ENCODE peak calls at places on chromosomes 11 and 22, in seven cellular contexts. One of them, this sample, is unnamed.

GRCh38 chr11:58133329-58134076 is 8.2 kb upstream of the OR9I1 start:
- DNase-seq in AG04450: no peak
- DNase-seq in tibial artery: no peak
- DNase-seq in osteoblast: no peak
- DNase-seq in pancreas: no peak
- DNase-seq in brain microvascular endothelial cell: no peak
- DNase-seq in effector memory CD4-positive, alpha-beta T cell: no peak
- DNase-seq in this sample: no peak

GRCh38 chr11:58576792-58577440 is 1.3 kb upstream of the LPXN start:
- DNase-seq in AG04450: no peak
- DNase-seq in tibial artery: no peak
- DNase-seq in osteoblast: no peak
- DNase-seq in pancreas: no peak
- DNase-seq in brain microvascular endothelial cell: peak
- DNase-seq in effector memory CD4-positive, alpha-beta T cell: no peak
- DNase-seq in this sample: peak

GRCh38 chr22:17347724-17348123 is 21.5 kb upstream of the CECR2 start:
- DNase-seq in AG04450: no peak
- DNase-seq in tibial artery: no peak
- DNase-seq in osteoblast: no peak
- DNase-seq in pancreas: no peak
- DNase-seq in brain microvascular endothelial cell: no peak
- DNase-seq in effector memory CD4-positive, alpha-beta T cell: no peak
- DNase-seq in this sample: no peak

GRCh38 chr11:7546324-7546791 is 32.6 kb downstream of the PPFIBP2 start:
- DNase-seq in AG04450: no peak
- DNase-seq in tibial artery: no peak
- DNase-seq in osteoblast: no peak
- DNase-seq in pancreas: no peak
- DNase-seq in brain microvascular endothelial cell: no peak
- DNase-seq in effector memory CD4-positive, alpha-beta T cell: no peak
- DNase-seq in this sample: no peak

GRCh38 chr22:44025171-44026065 is 1.3 kb downstream of the PARVB start:
- DNase-seq in AG04450: no peak
- DNase-seq in tibial artery: peak
- DNase-seq in osteoblast: peak
- DNase-seq in pancreas: no peak
- DNase-seq in brain microvascular endothelial cell: no peak
- DNase-seq in effector memory CD4-positive, alpha-beta T cell: no peak
- DNase-seq in this sample: peak

GRCh38 chr22:30000566-30000965 is 79.7 kb upstream of the HORMAD2 start:
- DNase-seq in AG04450: no peak
- DNase-seq in tibial artery: no peak
- DNase-seq in osteoblast: peak
- DNase-seq in pancreas: no peak
- DNase-seq in brain microvascular endothelial cell: peak
- DNase-seq in effector memory CD4-positive, alpha-beta T cell: no peak
- DNase-seq in this sample: no peak

GRCh38 chr11:111520565-111520964 is 6.0 kb downstream of the HOATZ start:
- DNase-seq in AG04450: no peak
- DNase-seq in tibial artery: no peak
- DNase-seq in osteoblast: no peak
- DNase-seq in pancreas: no peak
- DNase-seq in brain microvascular endothelial cell: peak
- DNase-seq in effector memory CD4-positive, alpha-beta T cell: no peak
- DNase-seq in this sample: no peak

GRCh38 chr11:126129681-126130671 is 67.3 kb upstream of the CDON start:
- DNase-seq in AG04450: no peak
- DNase-seq in tibial artery: no peak
- DNase-seq in osteoblast: no peak
- DNase-seq in pancreas: no peak
- DNase-seq in brain microvascular endothelial cell: no peak
- DNase-seq in effector memory CD4-positive, alpha-beta T cell: no peak
- DNase-seq in this sample: peak

GRCh38 chr22:44363214-44363979 is 50.6 kb upstream of the SHISAL1 start:
- DNase-seq in AG04450: peak
- DNase-seq in tibial artery: peak
- DNase-seq in osteoblast: peak
- DNase-seq in pancreas: peak
- DNase-seq in brain microvascular endothelial cell: peak
- DNase-seq in effector memory CD4-positive, alpha-beta T cell: no peak
- DNase-seq in this sample: peak

GRCh38 chr11:100188137-100188783 is 498.8 kb upstream of the ARHGAP42 start:
- DNase-seq in AG04450: no peak
- DNase-seq in tibial artery: no peak
- DNase-seq in osteoblast: no peak
- DNase-seq in pancreas: no peak
- DNase-seq in brain microvascular endothelial cell: no peak
- DNase-seq in effector memory CD4-positive, alpha-beta T cell: no peak
- DNase-seq in this sample: no peak

GRCh38 chr11:39809833-39810232 is 1649.6 kb downstream of the LRRC4C start:
- DNase-seq in AG04450: no peak
- DNase-seq in tibial artery: no peak
- DNase-seq in osteoblast: no peak
- DNase-seq in pancreas: no peak
- DNase-seq in brain microvascular endothelial cell: no peak
- DNase-seq in effector memory CD4-positive, alpha-beta T cell: no peak
- DNase-seq in this sample: no peak

GRCh38 chr22:44587004-44587793 is 89.2 kb upstream of the RTL6 start:
- DNase-seq in AG04450: no peak
- DNase-seq in tibial artery: no peak
- DNase-seq in osteoblast: peak
- DNase-seq in pancreas: no peak
- DNase-seq in brain microvascular endothelial cell: no peak
- DNase-seq in effector memory CD4-positive, alpha-beta T cell: no peak
- DNase-seq in this sample: no peak

GRCh38 chr11:3984896-3985295 is 109.7 kb upstream of the RRM1 start:
- DNase-seq in AG04450: no peak
- DNase-seq in tibial artery: no peak
- DNase-seq in osteoblast: no peak
- DNase-seq in pancreas: no peak
- DNase-seq in brain microvascular endothelial cell: no peak
- DNase-seq in effector memory CD4-positive, alpha-beta T cell: no peak
- DNase-seq in this sample: peak

GRCh38 chr11:130947481-130947880 is 31.2 kb upstream of the SNX19 start:
- DNase-seq in AG04450: no peak
- DNase-seq in tibial artery: no peak
- DNase-seq in osteoblast: no peak
- DNase-seq in pancreas: no peak
- DNase-seq in brain microvascular endothelial cell: no peak
- DNase-seq in effector memory CD4-positive, alpha-beta T cell: no peak
- DNase-seq in this sample: no peak

GRCh38 chr11:128525411-128526243 is 61.7 kb downstream of the ETS1 start:
- DNase-seq in AG04450: no peak
- DNase-seq in tibial artery: no peak
- DNase-seq in osteoblast: no peak
- DNase-seq in pancreas: no peak
- DNase-seq in brain microvascular endothelial cell: peak
- DNase-seq in effector memory CD4-positive, alpha-beta T cell: no peak
- DNase-seq in this sample: no peak

GRCh38 chr22:24703101-24703500 is 71.4 kb downstream of the PIWIL3 start:
- DNase-seq in AG04450: peak
- DNase-seq in tibial artery: no peak
- DNase-seq in osteoblast: peak
- DNase-seq in pancreas: peak
- DNase-seq in brain microvascular endothelial cell: no peak
- DNase-seq in effector memory CD4-positive, alpha-beta T cell: no peak
- DNase-seq in this sample: no peak

GRCh38 chr22:24325105-24325757 is 54.6 kb downstream of the SPECC1L start:
- DNase-seq in AG04450: peak
- DNase-seq in tibial artery: no peak
- DNase-seq in osteoblast: peak
- DNase-seq in pancreas: no peak
- DNase-seq in brain microvascular endothelial cell: peak
- DNase-seq in effector memory CD4-positive, alpha-beta T cell: no peak
- DNase-seq in this sample: no peak

GRCh38 chr22:44063462-44064371 is 39.6 kb downstream of the PARVB start:
- DNase-seq in AG04450: no peak
- DNase-seq in tibial artery: no peak
- DNase-seq in osteoblast: no peak
- DNase-seq in pancreas: no peak
- DNase-seq in brain microvascular endothelial cell: no peak
- DNase-seq in effector memory CD4-positive, alpha-beta T cell: no peak
- DNase-seq in this sample: no peak

GRCh38 chr22:26170112-26170492 is 840 bp downstream of the SEZ6L start:
- DNase-seq in AG04450: no peak
- DNase-seq in tibial artery: no peak
- DNase-seq in osteoblast: no peak
- DNase-seq in pancreas: no peak
- DNase-seq in brain microvascular endothelial cell: no peak
- DNase-seq in effector memory CD4-positive, alpha-beta T cell: no peak
- DNase-seq in this sample: no peak

GRCh38 chr11:35907648-35908431 is 36.0 kb upstream of the LDLRAD3 start:
- DNase-seq in AG04450: no peak
- DNase-seq in tibial artery: peak
- DNase-seq in osteoblast: no peak
- DNase-seq in pancreas: no peak
- DNase-seq in brain microvascular endothelial cell: peak
- DNase-seq in effector memory CD4-positive, alpha-beta T cell: no peak
- DNase-seq in this sample: no peak

GRCh38 chr22:36579441-36579840 is 50.5 kb upstream of the EIF3D start:
- DNase-seq in AG04450: no peak
- DNase-seq in tibial artery: no peak
- DNase-seq in osteoblast: no peak
- DNase-seq in pancreas: no peak
- DNase-seq in brain microvascular endothelial cell: no peak
- DNase-seq in effector memory CD4-positive, alpha-beta T cell: no peak
- DNase-seq in this sample: no peak

DNA sequence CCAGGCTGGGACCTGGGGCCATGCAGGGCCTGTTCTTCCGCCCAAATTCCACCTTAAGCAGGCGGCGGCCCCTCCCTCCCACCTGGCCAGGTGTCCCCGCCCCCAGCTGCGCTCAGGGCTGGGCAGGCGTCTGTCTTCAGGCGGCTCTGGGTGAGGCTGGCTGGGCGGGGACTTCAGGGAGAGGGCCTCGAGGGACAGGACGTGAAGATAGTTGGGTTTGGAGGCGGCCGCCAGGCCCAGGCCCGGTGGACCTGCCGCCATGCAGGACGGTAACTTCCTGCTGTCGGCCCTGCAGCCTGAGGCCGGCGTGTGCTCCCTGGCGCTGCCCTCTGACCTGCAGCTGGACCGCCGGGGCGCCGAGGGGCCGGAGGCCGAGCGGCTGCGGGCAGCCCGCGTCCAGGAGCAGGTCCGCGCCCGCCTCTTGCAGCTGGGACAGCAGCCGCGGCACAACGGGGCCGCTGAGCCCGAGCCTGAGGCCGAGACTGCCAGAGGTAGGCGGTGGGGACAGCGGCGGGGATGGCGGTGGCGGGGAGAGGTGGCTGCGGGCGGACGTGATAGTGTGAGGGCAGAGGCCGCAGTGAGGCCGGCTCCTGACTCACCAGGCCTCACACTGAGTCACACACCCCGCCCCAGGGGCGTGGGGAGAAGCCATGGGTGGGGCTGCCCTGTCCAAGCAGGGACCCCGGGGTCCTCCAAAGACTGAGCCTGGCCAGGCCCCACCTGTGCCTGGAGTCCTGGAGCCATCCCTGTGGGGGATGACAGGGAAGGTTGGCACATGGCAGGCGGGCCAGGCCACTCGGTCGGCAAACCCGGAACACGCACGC is at the start of gene PKP3:
- DNase-seq in AG04450: no peak
- DNase-seq in tibial artery: no peak
- DNase-seq in osteoblast: peak
- DNase-seq in pancreas: peak
- DNase-seq in brain microvascular endothelial cell: peak
- DNase-seq in effector memory CD4-positive, alpha-beta T cell: no peak
- DNase-seq in this sample: no peak
- H3K27ac ChIP-seq in AG04450: no peak
- H3K27ac ChIP-seq in tibial artery: no peak
- H3K27ac ChIP-seq in osteoblast: peak
- H3K27ac ChIP-seq in pancreas: peak
- H3K27ac ChIP-seq in brain microvascular endothelial cell: no peak
- H3K27ac ChIP-seq in effector memory CD4-positive, alpha-beta T cell: no peak
- H3K27ac ChIP-seq in this sample: no peak

GRCh38 chr11:83162377-83162776 is 5.4 kb downstream of the PCF11 start:
- DNase-seq in AG04450: no peak
- DNase-seq in tibial artery: no peak
- DNase-seq in osteoblast: no peak
- DNase-seq in pancreas: no peak
- DNase-seq in brain microvascular endothelial cell: no peak
- DNase-seq in effector memory CD4-positive, alpha-beta T cell: no peak
- DNase-seq in this sample: no peak
- H3K4me3 ChIP-seq in AG04450: no peak
- H3K4me3 ChIP-seq in tibial artery: no peak
- H3K4me3 ChIP-seq in osteoblast: no peak
- H3K4me3 ChIP-seq in pancreas: no peak
- H3K4me3 ChIP-seq in brain microvascular endothelial cell: no peak
- H3K4me3 ChIP-seq in effector memory CD4-positive, alpha-beta T cell: peak
- H3K4me3 ChIP-seq in this sample: no peak

DNA sequence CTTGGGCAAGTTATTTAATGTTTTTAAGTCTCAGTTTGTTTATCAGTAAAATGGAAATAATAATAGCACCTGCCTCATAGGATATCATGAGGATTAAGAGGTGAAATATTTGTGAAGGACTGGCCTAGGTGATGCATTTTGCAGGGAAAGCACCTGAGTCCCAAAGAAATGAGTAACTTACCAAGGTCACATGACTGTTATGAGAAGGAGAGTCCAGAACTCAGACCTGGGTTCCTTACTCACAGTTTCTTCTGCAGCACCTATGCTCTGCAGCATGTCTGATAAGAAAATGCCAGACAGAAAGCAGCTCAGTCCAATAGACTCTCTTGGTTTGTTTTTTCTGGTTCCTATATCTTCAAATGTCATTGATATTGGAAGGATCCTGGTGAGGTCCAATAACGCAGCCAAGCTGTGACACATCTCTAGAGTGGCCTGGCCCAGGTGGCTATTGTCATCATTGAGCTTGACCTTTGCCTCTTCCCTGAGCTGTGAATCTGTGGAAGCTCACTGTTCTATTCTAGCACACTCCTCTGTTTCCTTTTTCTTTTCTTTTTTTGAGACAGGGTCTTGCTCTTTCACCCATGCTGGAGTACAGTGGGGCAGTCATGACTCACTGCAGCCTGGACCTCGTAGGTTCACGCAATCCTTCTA is 174.7 kb upstream of the NAV2 start:
- DNase-seq in AG04450: no peak
- DNase-seq in tibial artery: no peak
- DNase-seq in osteoblast: no peak
- DNase-seq in pancreas: no peak
- DNase-seq in brain microvascular endothelial cell: no peak
- DNase-seq in effector memory CD4-positive, alpha-beta T cell: no peak
- DNase-seq in this sample: no peak
- H3K27ac ChIP-seq in AG04450: no peak
- H3K27ac ChIP-seq in tibial artery: no peak
- H3K27ac ChIP-seq in osteoblast: no peak
- H3K27ac ChIP-seq in pancreas: no peak
- H3K27ac ChIP-seq in brain microvascular endothelial cell: no peak
- H3K27ac ChIP-seq in effector memory CD4-positive, alpha-beta T cell: no peak
- H3K27ac ChIP-seq in this sample: no peak

DNA sequence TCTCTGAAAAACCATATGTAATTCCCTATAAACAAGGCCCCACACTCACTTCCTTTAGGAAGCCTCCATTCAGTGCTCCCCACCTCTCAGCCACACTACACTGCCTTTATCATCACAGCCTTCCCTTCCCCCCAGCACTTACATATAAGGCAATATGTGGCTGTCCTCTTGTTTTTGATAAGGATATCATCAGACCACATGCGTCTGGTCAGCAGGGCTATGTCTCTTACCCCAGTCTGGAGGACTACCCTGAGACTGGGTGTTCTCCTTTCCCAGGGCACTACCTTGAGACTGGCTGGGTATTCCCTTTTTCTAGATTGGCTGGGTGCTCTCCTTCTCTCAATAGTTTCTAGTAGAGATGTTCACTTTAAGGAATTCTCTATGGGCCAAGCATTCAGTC is 7.8 kb downstream of the KCNE3 start:
- DNase-seq in AG04450: no peak
- DNase-seq in tibial artery: no peak
- DNase-seq in osteoblast: no peak
- DNase-seq in pancreas: no peak
- DNase-seq in brain microvascular endothelial cell: no peak
- DNase-seq in effector memory CD4-positive, alpha-beta T cell: no peak
- DNase-seq in this sample: no peak
- H3K4me3 ChIP-seq in AG04450: no peak
- H3K4me3 ChIP-seq in tibial artery: no peak
- H3K4me3 ChIP-seq in osteoblast: no peak
- H3K4me3 ChIP-seq in pancreas: no peak
- H3K4me3 ChIP-seq in brain microvascular endothelial cell: no peak
- H3K4me3 ChIP-seq in effector memory CD4-positive, alpha-beta T cell: no peak
- H3K4me3 ChIP-seq in this sample: no peak